ENCODE peak calls at places on chromosomes 13 and 19, in eight cellular contexts. B is neural crest cell, D is progenitor cell of endocrine pancreas, C is foreskin fibroblast, O is RWPE1, Z is AG04450, S is astrocyte, H is AG10803. R is an unnamed sample.
A peak's percentile ranks its signal among the peaks of the same experiment; 100 is the strongest.

GRCh38 chr13:48405865-48406264 is 7.0 kb downstream of the LPAR6 start:
- DNase-seq in B (no peak), H (no peak), S (no peak), D (no peak), Z (no peak), C (no peak), O (no peak), R (no peak)

GRCh38 chr19:16457195-16457953 is 14.4 kb downstream of the EPS15L1 start:
- DNase-seq in C (peak; percentile 59), S (peak; percentile 35), Z (no peak), H (peak; percentile 46), D (no peak), B (peak; percentile 36), O (no peak), R (no peak)

GRCh38 chr13:38951525-38952313 is 38.9 kb downstream of the STOML3 start:
- DNase-seq in C (no peak), O (no peak), S (no peak), H (no peak), Z (no peak), B (no peak), D (no peak), R (no peak)

GRCh38 chr13:27476943-27477681 is 26.7 kb upstream of the MTIF3 start:
- DNase-seq in O (peak; percentile 66), Z (peak; percentile 6), H (peak; percentile 48), D (no peak), B (no peak), C (peak; percentile 90), S (no peak), R (no peak)

GRCh38 chr13:32639502-32640105 is 53.4 kb downstream of the PDS5B start:
- DNase-seq in B (peak; percentile 23), S (peak; percentile 50), D (no peak), O (peak; percentile 31), H (peak; percentile 74), Z (peak; percentile 24), C (peak; percentile 76), R (peak; percentile 35)

GRCh38 chr13:31798189-31798588 is 58.9 kb downstream of the RXFP2 start:
- DNase-seq in C (no peak), S (no peak), Z (no peak), B (no peak), O (no peak), D (no peak), H (no peak), R (no peak)

GRCh38 chr19:44055870-44056269 is 4.0 kb downstream of the ZNF223 start:
- DNase-seq in O (no peak), C (no peak), H (no peak), D (no peak), B (no peak), S (no peak), Z (no peak), R (no peak)

GRCh38 chr13:21611385-21611784 is 7.4 kb upstream of the MICU2 start:
- DNase-seq in C (no peak), O (no peak), D (no peak), Z (no peak), S (no peak), H (no peak), B (no peak), R (no peak)

GRCh38 chr19:49492573-49493411 is 3.4 kb upstream of the RPS11 start:
- DNase-seq in D (no peak), B (no peak), S (no peak), C (peak; percentile 64), Z (no peak), H (no peak), O (no peak), R (peak; percentile 66)

GRCh38 chr19:48837586-48838191 is 1.4 kb upstream of the HSD17B14 start:
- DNase-seq in Z (no peak), B (no peak), C (no peak), D (no peak), H (no peak), S (no peak), O (no peak), R (no peak)

GRCh38 chr13:74036373-74036772 is 97.8 kb downstream of the KLF12 start:
- DNase-seq in S (no peak), O (peak; percentile 75), Z (no peak), B (no peak), C (no peak), H (no peak), D (no peak), R (peak; percentile 82)

GRCh38 chr13:39586142-39586541 is 16.9 kb downstream of the LHFPL6 start:
- DNase-seq in S (no peak), B (no peak), C (no peak), Z (no peak), H (no peak), D (no peak), O (no peak), R (no peak)

DNA sequence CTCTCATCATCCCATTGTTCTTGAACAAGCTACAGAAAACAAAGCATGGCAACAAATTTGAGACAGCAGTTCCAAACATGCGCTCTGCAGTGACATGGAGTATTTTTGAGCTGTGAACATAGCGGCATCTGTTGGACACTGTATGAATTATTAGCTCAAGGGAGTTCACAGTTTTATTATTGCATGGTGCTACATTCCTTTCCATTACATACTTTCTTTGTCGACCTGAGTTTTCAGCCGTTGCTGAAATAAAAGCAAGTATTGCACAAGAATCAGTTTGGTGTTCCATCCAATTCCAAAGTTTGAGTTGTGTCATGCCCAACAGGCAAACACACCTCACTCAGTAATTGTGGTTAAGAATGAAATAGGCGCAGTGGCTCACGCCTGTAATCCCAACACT is 30.1 kb upstream of the METTL21C start:
- DNase-seq in H (peak; percentile 83), C (peak; percentile 72), O (peak; percentile 72), D (no peak), Z (no peak), S (peak; percentile 3), B (no peak), R (peak; percentile 90)
- TF ChIP-seq CTCF in H (peak; percentile 71), C (peak; percentile 37), O (peak; percentile 81), D (no peak), Z (peak; percentile 36), S (peak; percentile 36), B (no peak), R (peak; percentile 89)

GRCh38 chr13:97653741-97654140 is 219.8 kb downstream of the RAP2A start:
- DNase-seq in H (peak; percentile 28), C (peak; percentile 85), O (no peak), S (no peak), B (no peak), D (no peak), Z (peak; percentile 15), R (no peak)

GRCh38 chr13:97658556-97658955 is 224.6 kb downstream of the RAP2A start:
- DNase-seq in B (no peak), O (no peak), H (no peak), D (no peak), S (no peak), C (no peak), Z (no peak), R (no peak)

GRCh38 chr13:97660488-97661086 is 226.6 kb downstream of the RAP2A start:
- DNase-seq in S (no peak), O (no peak), Z (no peak), H (no peak), D (no peak), C (no peak), B (no peak), R (no peak)

GRCh38 chr13:97659602-97660001 is 225.6 kb downstream of the RAP2A start:
- DNase-seq in O (no peak), Z (peak; percentile 1), D (no peak), C (peak; percentile 7), S (no peak), H (peak; percentile 11), B (no peak), R (no peak)
- TF ChIP-seq CTCF in O (no peak), Z (peak; percentile 54), D (peak; percentile 34), C (peak; percentile 17), S (no peak), H (peak; percentile 37), B (peak; percentile 20), R (peak; percentile 44)

GRCh38 chr13:113393572-113394503 is 29.9 kb upstream of the GRTP1 start:
- DNase-seq in S (peak; percentile 20), D (peak; percentile 82), Z (peak; percentile 37), H (peak; percentile 65), B (peak; percentile 79), O (peak; percentile 78), C (peak; percentile 90), R (peak; percentile 29)
- TF ChIP-seq CTCF in S (peak; percentile 28), D (peak; percentile 98), Z (peak; percentile 50), H (peak; percentile 37), B (peak; percentile 92), O (peak; percentile 94), C (peak; percentile 48), R (peak; percentile 91)

DNA sequence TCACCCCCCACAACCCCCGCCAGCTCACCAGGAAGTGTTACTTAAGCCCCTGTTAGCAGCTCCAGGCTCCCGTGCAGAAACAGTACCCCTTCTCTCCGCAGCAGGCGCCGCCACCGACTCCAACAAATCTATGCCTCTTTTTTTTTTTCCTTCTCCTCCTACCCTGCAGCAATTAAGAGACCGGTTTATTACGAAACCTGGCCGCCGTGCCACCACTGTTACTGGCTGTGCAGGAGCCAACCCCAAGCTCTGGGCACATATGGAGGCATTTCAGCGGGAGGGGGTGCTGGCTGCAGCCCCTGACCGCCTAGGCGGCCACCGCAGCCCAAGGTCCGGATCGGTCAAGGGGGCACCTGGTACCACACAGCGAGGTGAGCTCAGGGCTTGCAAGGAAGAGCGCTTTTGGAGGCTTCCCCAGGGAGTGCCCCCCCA is 2.4 kb downstream of the GADD45B start:
- DNase-seq in O (no peak), S (peak; percentile 57), H (peak; percentile 79), B (no peak), C (peak; percentile 81), Z (no peak), D (no peak), R (no peak)
- TF ChIP-seq CTCF in O (peak; percentile 52), S (no peak), H (peak; percentile 24), B (peak; percentile 55), C (no peak), Z (peak; percentile 36), D (peak; percentile 42), R (peak; percentile 25)

DNA sequence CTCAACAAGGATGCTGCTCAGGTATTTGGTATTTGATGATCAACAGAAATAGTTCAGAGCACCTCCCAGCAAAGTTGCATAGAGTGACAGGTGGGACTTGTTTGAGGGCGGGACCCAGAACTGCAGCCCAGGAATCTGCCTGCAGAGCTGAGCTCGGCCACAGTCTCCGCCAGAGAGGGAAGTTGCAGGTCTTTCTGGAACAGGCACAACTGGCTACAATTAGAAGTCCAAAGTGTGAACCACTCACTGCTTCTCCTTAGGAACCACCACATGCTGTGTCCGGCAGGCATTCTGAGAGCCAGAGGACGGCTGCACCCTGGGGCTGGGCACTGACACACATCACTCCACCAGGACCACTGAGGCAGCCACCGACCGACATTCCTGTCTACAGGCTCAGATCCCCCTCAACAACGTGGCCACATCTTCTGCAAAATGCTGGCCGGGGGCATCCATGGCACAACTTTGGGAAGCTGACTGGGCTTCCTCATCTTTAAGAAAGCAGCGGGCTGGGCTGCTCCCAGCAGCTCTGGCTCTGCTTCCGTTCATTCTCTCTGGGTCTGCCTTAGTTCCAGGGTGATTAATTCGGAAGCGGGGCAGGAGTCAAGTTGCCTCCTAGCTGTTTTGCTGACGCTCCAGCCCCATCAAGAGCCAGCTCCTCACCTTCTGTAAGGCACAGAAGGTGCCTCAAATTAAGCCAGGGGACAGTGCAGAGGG is 918 bp downstream of the SLC15A1 start:
- DNase-seq in D (no peak), S (peak; percentile 22), H (peak; percentile 24), C (peak; percentile 69), Z (no peak), B (no peak), O (no peak), R (peak; percentile 5)
- TF ChIP-seq CTCF in D (no peak), S (no peak), H (no peak), C (no peak), Z (no peak), B (no peak), O (no peak), R (no peak)